ENCODE peak calls at places on chromosome 17, in six cellular contexts. O, U, Z, Q, P and R are unnamed samples.

GRCh38 chr17:73390221-73390620 is 78.4 kb upstream of the CDC42EP4 start:
- DNase-seq in O (no peak), U (no peak), Z (no peak), Q (no peak), P (no peak), R (no peak)

GRCh38 chr17:82520041-82520910 is 744 bp downstream of the FOXK2 start:
- DNase-seq in O (no peak), U (peak; percentile 33), Z (no peak), Q (peak; percentile 41), P (peak; percentile 47), R (peak; percentile 45)

GRCh38 chr17:50511058-50511457 is 2.8 kb downstream of the MYCBPAP start:
- DNase-seq in O (no peak), U (no peak), Z (no peak), Q (no peak), P (peak; percentile 36), R (no peak)

GRCh38 chr17:57762375-57762916 is 17.3 kb upstream of the CCDC182 start:
- DNase-seq in O (no peak), U (no peak), Z (no peak), Q (no peak), P (no peak), R (no peak)

GRCh38 chr17:55295411-55296170 is 30.8 kb downstream of the HLF start:
- DNase-seq in O (peak; percentile 7), U (peak; percentile 74), Z (peak; percentile 64), Q (peak; percentile 23), P (peak; percentile 51), R (peak; percentile 33)

GRCh38 chr17:29561541-29562517 is 5.0 kb downstream of the ABHD15 start:
- DNase-seq in O (no peak), U (no peak), Z (no peak), Q (peak; percentile 82), P (no peak), R (peak; percentile 44)

GRCh38 chr17:83012873-83013778 is 66.3 kb upstream of the METRNL start:
- DNase-seq in O (peak; percentile 87), U (no peak), Z (no peak), Q (no peak), P (no peak), R (no peak)

GRCh38 chr17:20109121-20109520 is 100.0 kb downstream of the SPECC1 start:
- DNase-seq in O (no peak), U (no peak), Z (no peak), Q (no peak), P (no peak), R (no peak)

GRCh38 chr17:2937331-2938003 is 125.9 kb downstream of the OR1D5 start:
- DNase-seq in O (no peak), U (no peak), Z (no peak), Q (no peak), P (no peak), R (no peak)

GRCh38 chr17:37294888-37295287 is 80.9 kb upstream of the C17orf78 start:
- DNase-seq in O (no peak), U (no peak), Z (no peak), Q (no peak), P (no peak), R (no peak)

GRCh38 chr17:46876353-46876887 is 25.0 kb downstream of the WNT9B start:
- DNase-seq in O (no peak), U (peak; percentile 21), Z (no peak), Q (no peak), P (no peak), R (no peak)

GRCh38 chr17:39619786-39620101 is 7.0 kb upstream of the PPP1R1B start:
- DNase-seq in O (no peak), U (no peak), Z (no peak), Q (no peak), P (no peak), R (no peak)

GRCh38 chr17:48259710-48260291 is 152.2 kb downstream of the SNX11 start:
- DNase-seq in O (no peak), U (no peak), Z (no peak), Q (no peak), P (peak; percentile 32), R (no peak)

GRCh38 chr17:29590261-29590978 is 972 bp upstream of the GIT1 start:
- DNase-seq in O (no peak), U (no peak), Z (no peak), Q (no peak), P (no peak), R (no peak)

GRCh38 chr17:38415250-38416194 is 12.7 kb upstream of the ARHGAP23 start:
- DNase-seq in O (peak; percentile 26), U (no peak), Z (no peak), Q (no peak), P (no peak), R (no peak)

GRCh38 chr17:2435852-2436251 is 35.0 kb upstream of the MNT start:
- DNase-seq in O (no peak), U (no peak), Z (no peak), Q (no peak), P (peak; percentile 14), R (no peak)

GRCh38 chr17:1144139-1144538 is 35.6 kb downstream of the ABR start:
- DNase-seq in O (no peak), U (no peak), Z (no peak), Q (no peak), P (no peak), R (no peak)
- TF ChIP-seq CTCF in O (no peak), U (no peak), Z (no peak), Q (no peak), P (no peak), R (no peak)

DNA sequence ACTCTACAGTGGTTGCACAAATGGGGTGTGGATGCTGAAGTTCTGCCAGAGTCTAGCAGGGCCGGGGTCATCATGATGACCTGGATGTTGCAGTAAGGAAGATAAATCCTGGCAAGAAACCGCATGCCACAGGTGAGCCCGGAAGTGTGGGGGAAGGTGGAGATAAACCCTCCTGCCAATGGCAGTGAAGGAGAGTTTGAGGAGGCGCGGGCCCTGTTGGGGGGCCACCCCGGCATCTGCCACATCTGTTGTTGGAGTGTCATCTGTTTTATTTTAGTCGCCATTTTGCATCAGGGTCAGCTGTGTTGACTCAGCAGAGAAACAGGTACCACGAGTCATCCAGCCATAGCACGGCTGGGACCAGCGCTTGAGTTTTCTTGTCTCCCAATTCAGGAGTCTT is 173.8 kb upstream of the CHMP6 start:
- DNase-seq in O (no peak), U (no peak), Z (no peak), Q (no peak), P (no peak), R (no peak)
- TF ChIP-seq CTCF in O (no peak), U (no peak), Z (no peak), Q (no peak), P (no peak), R (no peak)

GRCh38 chr17:41895617-41896016 is 23.1 kb downstream of the ACLY start:
- DNase-seq in O (no peak), U (no peak), Z (no peak), Q (no peak), P (no peak), R (no peak)

GRCh38 chr17:41893384-41893783 is 25.4 kb downstream of the ACLY start:
- DNase-seq in O (no peak), U (no peak), Z (no peak), Q (no peak), P (no peak), R (no peak)

GRCh38 chr17:41891135-41892065 is 26.2 kb upstream of the KLHL11 start:
- DNase-seq in O (no peak), U (no peak), Z (no peak), Q (no peak), P (no peak), R (no peak)

GRCh38 chr17:41894791-41895331 is 23.9 kb downstream of the ACLY start:
- DNase-seq in O (peak; percentile 67), U (no peak), Z (no peak), Q (no peak), P (no peak), R (no peak)

DNA sequence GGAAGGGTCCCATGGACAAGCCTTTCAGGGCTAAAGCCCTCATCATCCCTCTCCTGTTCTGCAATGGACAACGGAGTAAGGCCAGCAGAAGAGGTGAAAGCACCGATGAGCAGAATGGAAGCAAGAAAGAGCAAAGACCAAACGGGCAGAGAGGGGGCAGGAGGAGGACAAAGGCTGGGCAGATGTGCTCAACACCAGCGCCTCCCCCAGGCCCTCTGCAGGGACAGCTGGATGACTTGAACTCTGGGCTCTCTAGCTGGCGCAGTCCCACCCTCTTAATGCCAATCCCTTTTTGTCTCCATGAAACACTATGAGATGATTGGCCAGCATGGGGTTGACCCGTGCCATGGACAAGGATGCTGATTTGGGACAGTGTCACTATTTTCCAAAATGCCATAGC is 22.0 kb downstream of the ACLY start:
- DNase-seq in O (no peak), U (no peak), Z (no peak), Q (no peak), P (no peak), R (no peak)
- TF ChIP-seq CTCF in O (no peak), U (no peak), Z (no peak), Q (no peak), P (no peak), R (no peak)

GRCh38 chr17:65265276-65265675 is 128.1 kb downstream of the RGS9 start:
- DNase-seq in O (no peak), U (no peak), Z (no peak), Q (no peak), P (no peak), R (no peak)

GRCh38 chr17:65259281-65259680 is 122.1 kb downstream of the RGS9 start:
- DNase-seq in O (no peak), U (no peak), Z (no peak), Q (no peak), P (no peak), R (no peak)

GRCh38 chr17:65261152-65261551 is 124.0 kb downstream of the RGS9 start:
- DNase-seq in O (no peak), U (peak; percentile 7), Z (no peak), Q (no peak), P (no peak), R (no peak)

GRCh38 chr17:65261682-65262636 is 124.8 kb downstream of the RGS9 start:
- DNase-seq in O (no peak), U (no peak), Z (no peak), Q (no peak), P (no peak), R (no peak)

DNA sequence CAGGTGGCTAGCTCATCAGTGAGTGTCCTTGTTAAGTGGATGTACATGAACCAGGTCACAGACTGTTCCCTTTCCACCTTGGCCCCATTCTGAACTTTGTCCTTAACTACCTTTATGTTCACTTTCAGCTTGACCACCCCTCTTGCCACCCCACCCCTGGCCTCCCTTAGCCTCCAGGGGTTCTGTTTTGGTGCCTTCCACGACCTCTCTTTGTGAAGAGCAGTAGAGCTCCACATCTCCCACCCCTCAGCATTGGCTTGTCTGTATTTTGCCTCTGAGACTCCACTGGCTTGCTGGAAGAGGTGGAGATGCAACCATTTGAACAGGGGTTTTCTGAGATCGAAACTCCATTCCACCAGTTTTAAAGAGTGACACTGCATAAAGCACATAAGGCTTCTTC is 123.5 kb downstream of the RGS9 start:
- DNase-seq in O (no peak), U (no peak), Z (no peak), Q (no peak), P (no peak), R (no peak)
- TF ChIP-seq CTCF in O (no peak), U (no peak), Z (no peak), Q (no peak), P (no peak), R (no peak)